ENCODE peak calls at places on chromosomes 2 and 18, in six cellular contexts. F is heart right ventricle; L is body of pancreas; W is sigmoid colon; C is CD4-positive, CD25-positive, alpha-beta regulatory T cell; N is cardiac muscle cell. U is an unnamed sample. For H3K36me3 and H3K4me1, the result is how much of the 10 kb centered on the place peaks cover.

GRCh38 chr2:144083211-144083610 is 436.7 kb downstream of the ZEB2 start:
- DNase-seq in F (no peak), L (no peak), W (no peak), C (no peak), N (no peak), U (peak)

GRCh38 chr2:120441744-120442471 is 96.0 kb downstream of the INHBB start:
- DNase-seq in F (peak), L (peak), W (peak), C (no peak), N (peak), U (peak)

GRCh38 chr2:217160978-217161973 is 301.4 kb upstream of the TNP1 start:
- DNase-seq in F (no peak), L (no peak), W (no peak), C (no peak), N (no peak), U (no peak)

GRCh38 chr2:48940606-48941005 is 185.1 kb upstream of the LHCGR start:
- DNase-seq in F (no peak), L (no peak), W (no peak), C (no peak), N (no peak), U (no peak)

GRCh38 chr2:72278046-72278445 is 130.4 kb upstream of the CYP26B1 start:
- DNase-seq in F (no peak), L (no peak), W (no peak), C (no peak), N (no peak), U (no peak)

GRCh38 chr2:85852979-85853498 is 35.8 kb downstream of the ST3GAL5 start:
- DNase-seq in F (peak), L (no peak), W (no peak), C (peak), N (no peak), U (no peak)

GRCh38 chr2:1632006-1632348 is 112.3 kb downstream of the PXDN start:
- DNase-seq in F (no peak), L (no peak), W (peak), C (no peak), N (no peak), U (no peak)

GRCh38 chr2:212994976-212995375 is 156.4 kb downstream of the IKZF2 start:
- DNase-seq in F (no peak), L (no peak), W (no peak), C (no peak), N (no peak), U (no peak)

GRCh38 chr2:231348173-231348572 is 47.3 kb upstream of the B3GNT7 start:
- DNase-seq in F (no peak), L (no peak), W (no peak), C (no peak), N (no peak), U (peak)

GRCh38 chr2:204505488-204505887 is 39.8 kb upstream of the PARD3B start:
- DNase-seq in F (no peak), L (no peak), W (no peak), C (no peak), N (no peak), U (no peak)

GRCh38 chr18:59148192-59148591 is 8.5 kb downstream of the SEC11C start:
- DNase-seq in F (no peak), L (peak), W (no peak), C (no peak), N (no peak), U (no peak)

GRCh38 chr2:23388292-23388691 is 3.3 kb downstream of the KLHL29 start:
- DNase-seq in F (no peak), L (no peak), W (no peak), C (no peak), N (no peak), U (no peak)

GRCh38 chr18:7921938-7922587 is 354.9 kb downstream of the PTPRM start:
- DNase-seq in F (no peak), L (no peak), W (no peak), C (no peak), N (no peak), U (no peak)

GRCh38 chr18:58230438-58231179 is 186.6 kb downstream of the NEDD4L start:
- DNase-seq in F (no peak), L (peak), W (no peak), C (no peak), N (no peak), U (no peak)

GRCh38 chr18:29853126-29853525 is 1189.4 kb downstream of the DSC3 start:
- DNase-seq in F (no peak), L (no peak), W (no peak), C (no peak), N (no peak), U (no peak)

GRCh38 chr2:236617221-236617737 is 47.7 kb downstream of the ACKR3 start:
- DNase-seq in F (no peak), L (no peak), W (no peak), C (no peak), N (no peak), U (no peak)

GRCh38 chr18:74498712-74499629 is 2.8 kb downstream of the CNDP2 start:
- DNase-seq in F (peak), L (peak), W (peak), C (peak), N (no peak), U (peak)

GRCh38 chr2:178632729-178633128 is 152.5 kb downstream of the PLEKHA3 start:
- DNase-seq in F (no peak), L (no peak), W (no peak), C (no peak), N (no peak), U (no peak)

GRCh38 chr2:20141806-20142205 is 83.1 kb downstream of the SDC1 start:
- DNase-seq in F (no peak), L (no peak), W (no peak), C (no peak), N (no peak), U (no peak)

GRCh38 chr2:54570925-54571694 is 115.0 kb downstream of the SPTBN1 start:
- DNase-seq in F (no peak), L (peak), W (peak), C (peak), N (peak), U (peak)

GRCh38 chr2:24543252-24543651 is 52.2 kb downstream of the NCOA1 start:
- DNase-seq in F (no peak), L (no peak), W (no peak), C (no peak), N (no peak), U (no peak)

GRCh38 chr2:220779918-220780317 is 792.2 kb downstream of the EPHA4 start:
- DNase-seq in F (no peak), L (no peak), W (no peak), C (no peak), N (no peak), U (no peak)

GRCh38 chr18:12742453-12742852 is 39.6 kb downstream of the PSMG2 start:
- DNase-seq in F (no peak), L (no peak), W (no peak), C (no peak), N (no peak), U (no peak)

GRCh38 chr18:54119524-54120019 is 104.9 kb downstream of the MBD2 start:
- DNase-seq in F (no peak), L (peak), W (no peak), C (peak), N (peak), U (no peak)

GRCh38 chr2:96594701-96595152 is 43.4 kb downstream of the KANSL3 start:
- DNase-seq in F (no peak), L (no peak), W (no peak), C (peak), N (no peak), U (no peak)

GRCh38 chr2:140994856-140995255 is 1136.0 kb downstream of the LRP1B start:
- DNase-seq in F (no peak), L (no peak), W (no peak), C (no peak), N (no peak), U (no peak)

GRCh38 chr2:141001750-141002149 is 1129.1 kb downstream of the LRP1B start:
- DNase-seq in F (no peak), L (no peak), W (no peak), C (no peak), N (no peak), U (no peak)

GRCh38 chr2:141003967-141004657 is 1126.7 kb downstream of the LRP1B start:
- DNase-seq in F (no peak), L (no peak), W (no peak), C (no peak), N (no peak), U (no peak)

GRCh38 chr2:140997997-140998396 is 1132.8 kb downstream of the LRP1B start:
- DNase-seq in F (no peak), L (no peak), W (no peak), C (no peak), N (no peak), U (no peak)

DNA sequence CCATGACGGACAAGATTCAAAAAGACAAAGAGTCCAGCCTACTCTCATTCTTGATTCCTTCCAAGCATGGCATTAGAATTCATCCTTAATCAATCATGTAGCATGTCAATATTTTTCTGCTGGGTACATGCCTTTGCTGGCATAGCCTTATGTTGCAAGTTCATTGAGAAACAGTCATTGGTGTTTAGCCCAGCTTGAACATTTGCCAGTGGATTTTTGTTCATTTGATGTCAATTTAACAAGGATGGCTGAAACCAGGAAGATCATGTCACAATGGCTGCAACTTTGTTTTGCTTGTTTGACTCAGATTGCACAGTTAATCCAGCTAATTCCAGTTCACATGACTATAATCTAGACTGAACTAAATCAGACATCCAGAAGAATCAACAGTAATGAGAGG is 1132.2 kb downstream of the LRP1B start:
- DNase-seq in F (no peak), L (no peak), W (no peak), C (no peak), N (no peak), U (no peak)
- H3K36me3 ChIP-seq in F (under half), L (under half), W (under half), C (under half), N (under half), U (under half)

GRCh38 chr18:79588131-79588635 is 91.4 kb upstream of the CTDP1 start:
- DNase-seq in F (no peak), L (no peak), W (no peak), C (no peak), N (no peak), U (no peak)
- H3K4me1 ChIP-seq in F (under half), L (under half), W (under half), C (under half), N (under half), U (under half)

GRCh38 chr18:76932026-76932819 is 109.9 kb downstream of the ZNF236 start:
- DNase-seq in F (peak), L (peak), W (no peak), C (no peak), N (no peak), U (peak)
- H3K36me3 ChIP-seq in F (under half), L (under half), W (under half), C (half or more), N (under half), U (under half)

GRCh38 chr18:35705988-35706387 is 124.4 kb downstream of the GALNT1 start:
- DNase-seq in F (no peak), L (no peak), W (no peak), C (no peak), N (no peak), U (no peak)
- H3K4me1 ChIP-seq in F (under half), L (under half), W (under half), C (under half), N (under half), U (under half)

DNA sequence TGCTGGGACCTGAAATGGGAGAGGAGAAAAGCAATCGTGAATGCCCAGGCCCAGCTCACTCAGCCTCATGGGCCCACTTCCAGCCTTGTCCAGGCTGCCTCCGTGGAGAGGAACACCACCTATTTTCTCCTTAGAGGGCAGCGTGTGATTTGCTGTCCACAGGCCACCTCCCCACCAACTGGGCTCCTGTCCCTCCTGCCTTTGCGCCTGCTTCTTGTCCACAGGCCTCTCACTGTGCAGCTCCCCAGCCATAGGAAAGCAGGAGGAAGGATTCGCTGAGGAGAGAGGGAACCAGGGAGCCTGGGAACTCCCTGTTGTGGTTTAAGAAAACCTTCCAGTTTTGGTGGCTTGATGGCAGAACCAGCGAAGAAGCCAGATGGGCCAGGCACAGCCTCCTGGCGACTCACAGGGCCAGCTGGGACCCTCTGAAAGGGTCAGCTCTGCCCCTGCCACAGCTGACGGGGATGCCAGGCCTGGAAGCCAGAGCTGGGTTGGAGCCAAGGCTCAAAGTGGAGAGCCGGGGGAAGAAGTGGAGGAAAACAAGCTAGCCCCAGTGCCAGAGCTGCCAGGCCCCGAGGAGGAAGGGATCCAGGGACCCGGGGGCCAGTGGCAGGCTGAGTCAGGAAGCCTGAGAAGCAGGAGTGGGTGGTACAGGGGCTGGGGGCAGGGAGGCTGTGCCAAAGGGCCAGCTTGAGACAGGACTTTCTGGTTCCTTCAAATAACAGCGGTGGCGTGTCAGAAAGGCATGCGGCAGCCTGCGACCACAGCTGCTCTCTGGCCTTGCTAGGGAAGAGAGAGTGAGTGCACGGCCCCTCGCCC is 9.9 kb downstream of the TMBIM1 start:
- DNase-seq in F (peak), L (peak), W (peak), C (no peak), N (no peak), U (peak)
- H3K36me3 ChIP-seq in F (under half), L (under half), W (under half), C (half or more), N (under half), U (under half)

DNA sequence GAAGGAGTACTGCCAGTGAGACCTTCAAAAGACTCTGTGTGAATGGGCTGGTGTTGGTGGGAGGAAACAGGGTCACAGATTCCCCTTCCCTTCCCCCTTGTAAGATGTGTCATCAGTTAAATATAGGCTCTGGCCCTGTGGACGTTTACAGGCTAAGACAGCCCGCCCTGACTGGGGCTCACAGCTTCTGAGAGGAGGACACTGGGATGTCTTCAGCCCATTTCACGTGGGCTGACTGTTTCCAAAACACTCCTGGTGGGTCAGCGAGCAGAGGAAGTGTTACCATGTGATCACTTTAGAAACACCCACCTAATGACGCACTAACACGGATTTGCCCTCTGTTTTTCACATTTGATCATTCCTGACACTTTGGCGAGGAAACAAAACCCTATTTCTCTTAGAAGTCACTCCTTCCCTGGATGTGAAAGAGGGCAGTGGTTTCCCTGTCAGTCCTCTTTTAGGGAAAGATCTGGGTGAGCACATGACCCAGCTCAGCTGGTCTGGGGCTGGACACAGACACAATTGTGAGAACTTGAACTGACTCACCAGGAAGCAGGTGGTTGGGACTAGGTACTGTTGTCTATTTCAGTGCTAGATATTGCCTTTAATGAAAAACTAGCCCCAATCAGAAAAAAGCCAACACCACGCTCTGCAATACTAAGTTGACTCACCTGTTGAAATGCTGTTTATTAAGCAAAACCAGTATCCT is 38.9 kb downstream of the BMP10 start:
- DNase-seq in F (peak), L (peak), W (peak), C (no peak), N (peak), U (peak)
- H3K4me1 ChIP-seq in F (under half), L (under half), W (under half), C (under half), N (under half), U (under half)

GRCh38 chr2:169803480-169803879 is 4.8 kb downstream of the SSB start:
- DNase-seq in F (no peak), L (no peak), W (no peak), C (no peak), N (no peak), U (no peak)

GRCh38 chr2:169806586-169806985 is 7.9 kb downstream of the SSB start:
- DNase-seq in F (no peak), L (no peak), W (no peak), C (no peak), N (no peak), U (no peak)

GRCh38 chr2:169808211-169808610 is 9.5 kb downstream of the SSB start:
- DNase-seq in F (no peak), L (no peak), W (no peak), C (no peak), N (no peak), U (no peak)
- H3K36me3 ChIP-seq in F (under half), L (under half), W (under half), C (half or more), N (half or more), U (under half)